ENCODE peak calls at places on chromosomes 7 and 10, in seven cellular contexts. M is nucleus accumbens; P is AG10803; W is T follicular helper cell; S is stimulated activated CD8-positive, alpha-beta memory T cell treated with anti-CD3 and anti-CD28 coated beads, Interleukin-4, amount 100 ng/mL, for 4 hours; C is coronary artery; E is brain microvascular endothelial cell. L is an unnamed sample.

GRCh38 chr7:80896856-80897598 is 21.8 kb downstream of the SEMA3C start:
- DNase-seq in M (no peak), P (peak; percentile 45), W (no peak), S (no peak), C (no peak), E (no peak), L (no peak)

GRCh38 chr10:88045544-88046415 is 182.4 kb downstream of the PTEN start:
- DNase-seq in M (no peak), P (no peak), W (no peak), S (no peak), C (no peak), E (no peak), L (no peak)

GRCh38 chr10:96034625-96035024 is 8.8 kb upstream of the CCNJ start:
- DNase-seq in M (no peak), P (no peak), W (no peak), S (no peak), C (no peak), E (no peak), L (no peak)

GRCh38 chr10:49001402-49001801 is 61.8 kb upstream of the LRRC18 start:
- DNase-seq in M (no peak), P (no peak), W (no peak), S (no peak), C (peak; percentile 68), E (no peak), L (no peak)

GRCh38 chr7:77409739-77410545 is 6.2 kb downstream of the GSAP start:
- DNase-seq in M (no peak), P (peak; percentile 92), W (no peak), S (no peak), C (no peak), E (peak; percentile 49), L (no peak)

GRCh38 chr7:99419323-99420021 is 10.7 kb downstream of the BUD31 start:
- DNase-seq in M (no peak), P (no peak), W (no peak), S (no peak), C (no peak), E (no peak), L (no peak)

GRCh38 chr10:96577037-96577436 is 9.8 kb downstream of the TM9SF3 start:
- DNase-seq in M (no peak), P (no peak), W (no peak), S (no peak), C (no peak), E (no peak), L (no peak)

GRCh38 chr7:50793115-50793946 is 10.6 kb upstream of the GRB10 start:
- DNase-seq in M (peak; percentile 18), P (peak; percentile 56), W (no peak), S (no peak), C (peak; percentile 78), E (peak; percentile 45), L (no peak)

GRCh38 chr7:106041140-106041717 is 70.9 kb downstream of the SYPL1 start:
- DNase-seq in M (no peak), P (peak; percentile 43), W (no peak), S (no peak), C (no peak), E (peak; percentile 50), L (no peak)

GRCh38 chr10:23530079-23530478 is 91.2 kb downstream of the OTUD1 start:
- DNase-seq in M (no peak), P (peak; percentile 29), W (no peak), S (no peak), C (no peak), E (no peak), L (no peak)

GRCh38 chr7:46059308-46060020 is 138.4 kb upstream of the IGFBP3 start:
- DNase-seq in M (no peak), P (peak; percentile 86), W (no peak), S (no peak), C (no peak), E (no peak), L (no peak)

GRCh38 chr7:96084880-96085551 is 236.9 kb downstream of the SLC25A13 start:
- DNase-seq in M (no peak), P (peak; percentile 32), W (no peak), S (no peak), C (no peak), E (peak; percentile 9), L (no peak)

GRCh38 chr7:34748244-34749039 is 90.4 kb downstream of the NPSR1 start:
- DNase-seq in M (no peak), P (peak; percentile 87), W (no peak), S (no peak), C (no peak), E (peak; percentile 64), L (no peak)

GRCh38 chr7:149843566-149843965 is 5.4 kb downstream of the ZNF862 start:
- DNase-seq in M (no peak), P (no peak), W (no peak), S (no peak), C (no peak), E (no peak), L (no peak)

GRCh38 chr7:24965831-24966708 is 13.9 kb downstream of the OSBPL3 start:
- DNase-seq in M (no peak), P (no peak), W (no peak), S (no peak), C (no peak), E (no peak), L (peak; percentile 18)

GRCh38 chr7:121440857-121441503 is 44.9 kb upstream of the FAM3C start:
- DNase-seq in M (no peak), P (no peak), W (no peak), S (no peak), C (no peak), E (no peak), L (no peak)

GRCh38 chr10:69687396-69687795 is 57.3 kb downstream of the FAM241B start:
- DNase-seq in M (no peak), P (no peak), W (no peak), S (no peak), C (no peak), E (no peak), L (no peak)

GRCh38 chr7:36717596-36717995 is 6.7 kb downstream of the AOAH start:
- DNase-seq in M (no peak), P (no peak), W (no peak), S (no peak), C (no peak), E (no peak), L (no peak)

GRCh38 chr10:44195120-44196007 is 189.5 kb downstream of the CXCL12 start:
- DNase-seq in M (no peak), P (peak; percentile 94), W (no peak), S (no peak), C (peak; percentile 80), E (peak; percentile 92), L (no peak)

GRCh38 chr10:122507661-122508060 is 46.3 kb downstream of the HTRA1 start:
- DNase-seq in M (no peak), P (no peak), W (no peak), S (no peak), C (no peak), E (no peak), L (no peak)

GRCh38 chr7:147903871-147904576 is 686.5 kb upstream of the C7orf33 start:
- DNase-seq in M (no peak), P (no peak), W (no peak), S (no peak), C (no peak), E (no peak), L (no peak)

L was measured in T-helper 22 cell.